ENCODE peak calls at places on chromosomes 16 and 17, in nine cellular contexts. S is thoracic aorta; F is effector memory CD4-positive, alpha-beta T cell; U is ascending aorta; J is Peyer's patch; X is gastrocnemius medialis; P is endodermal cell; W is astrocyte; A is ovary. N is an unnamed sample.
A peak's percentile ranks its signal among the peaks of the same experiment; 100 is the strongest.

GRCh38 chr16:84117482-84117843 is 721 bp upstream of the MBTPS1 start:
- DNase-seq in W (peak; percentile 16), X (no peak), J (no peak), F (no peak), P (peak; percentile 74), S (no peak), A (no peak), U (no peak), N (peak; percentile 16)

GRCh38 chr16:1545044-1545736 is 11.7 kb downstream of the TMEM204 start:
- DNase-seq in J (no peak), W (no peak), U (no peak), A (no peak), X (peak; percentile 73), F (no peak), P (no peak), S (no peak), N (peak; percentile 60)

GRCh38 chr16:89264800-89265550 is 47.5 kb downstream of the ZNF778 start:
- DNase-seq in P (no peak), X (no peak), F (no peak), U (no peak), J (no peak), S (no peak), A (no peak), W (no peak), N (no peak)

GRCh38 chr17:31541559-31541958 is 150.1 kb downstream of the RAB11FIP4 start:
- DNase-seq in U (no peak), S (no peak), A (no peak), P (peak; percentile 79), X (no peak), F (no peak), J (no peak), W (no peak), N (no peak)

GRCh38 chr17:80796430-80796861 is 195.2 kb upstream of the CHMP6 start:
- DNase-seq in X (peak; percentile 10), A (no peak), P (peak; percentile 39), W (no peak), S (no peak), U (no peak), F (no peak), J (no peak), N (no peak)

GRCh38 chr17:82400830-82401229 is 17.3 kb upstream of the HEXD start:
- DNase-seq in U (no peak), F (peak; percentile 19), J (peak; percentile 84), P (no peak), S (no peak), W (no peak), A (no peak), X (no peak), N (peak; percentile 64)

GRCh38 chr16:88627531-88628411 is 10.6 kb upstream of the IL17C start:
- DNase-seq in A (no peak), S (no peak), J (no peak), F (no peak), W (no peak), X (no peak), P (no peak), U (no peak), N (no peak)

GRCh38 chr17:4856937-4857314 is 23.8 kb downstream of the MINK1 start:
- DNase-seq in A (no peak), F (no peak), X (no peak), P (no peak), J (no peak), U (no peak), W (no peak), S (no peak), N (no peak)

GRCh38 chr17:28468781-28469180 is 4.7 kb upstream of the SLC13A2 start:
- DNase-seq in W (no peak), S (no peak), A (no peak), U (no peak), P (no peak), X (no peak), J (no peak), F (no peak), N (no peak)

GRCh38 chr17:77872199-77872598 is 86.3 kb upstream of the TNRC6C start:
- DNase-seq in F (no peak), J (no peak), U (no peak), X (no peak), A (no peak), S (no peak), P (no peak), W (no peak), N (no peak)

GRCh38 chr16:84665843-84666242 is 17.5 kb downstream of the KLHL36 start:
- DNase-seq in A (no peak), X (no peak), S (no peak), W (no peak), U (no peak), J (no peak), P (no peak), F (no peak), N (no peak)

GRCh38 chr17:73902416-73903181 is 258.4 kb upstream of the SDK2 start:
- DNase-seq in W (no peak), U (no peak), X (no peak), S (no peak), J (no peak), F (no peak), A (no peak), P (peak; percentile 77), N (no peak)

DNA sequence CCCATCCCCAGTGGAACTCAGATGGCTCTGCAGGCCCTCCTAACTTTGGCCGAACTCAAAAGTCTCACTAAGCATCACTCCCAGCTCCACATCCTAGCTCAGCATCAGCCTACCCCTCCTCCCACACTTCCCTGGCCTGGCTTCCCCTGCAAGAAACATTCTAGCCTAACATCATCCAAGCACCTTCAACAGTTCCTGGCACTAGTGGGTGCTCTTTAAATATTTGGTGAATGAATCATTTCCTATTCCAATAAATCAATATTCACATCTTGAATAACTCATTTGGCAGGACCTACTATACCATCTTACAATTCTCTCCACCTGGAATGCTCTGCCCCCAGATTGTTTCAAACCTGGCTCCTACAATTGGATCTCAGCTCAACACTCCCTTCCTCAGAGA is 11.0 kb upstream of the BBS2 start:
- DNase-seq in X (no peak), W (peak; percentile 32), U (no peak), F (no peak), J (no peak), S (no peak), P (no peak), A (no peak), N (no peak)
- H3K36me3 ChIP-seq in X (no peaks in the 10 kb centered on the region), W (no peaks in the 10 kb centered on the region), U (no peaks in the 10 kb centered on the region), F (no peaks in the 10 kb centered on the region), J (no peaks in the 10 kb centered on the region), S (no peaks in the 10 kb centered on the region), P (no peaks in the 10 kb centered on the region), A (no peaks in the 10 kb centered on the region), N (no peaks in the 10 kb centered on the region)

GRCh38 chr16:53285236-53285635 is 149.0 kb upstream of the RBL2 start:
- DNase-seq in X (no peak), W (no peak), S (no peak), A (no peak), U (no peak), P (no peak), F (no peak), J (no peak), N (no peak)

GRCh38 chr16:53291757-53292392 is 142.4 kb upstream of the RBL2 start:
- DNase-seq in U (no peak), W (no peak), J (no peak), S (no peak), P (no peak), F (no peak), X (no peak), A (no peak), N (no peak)

DNA sequence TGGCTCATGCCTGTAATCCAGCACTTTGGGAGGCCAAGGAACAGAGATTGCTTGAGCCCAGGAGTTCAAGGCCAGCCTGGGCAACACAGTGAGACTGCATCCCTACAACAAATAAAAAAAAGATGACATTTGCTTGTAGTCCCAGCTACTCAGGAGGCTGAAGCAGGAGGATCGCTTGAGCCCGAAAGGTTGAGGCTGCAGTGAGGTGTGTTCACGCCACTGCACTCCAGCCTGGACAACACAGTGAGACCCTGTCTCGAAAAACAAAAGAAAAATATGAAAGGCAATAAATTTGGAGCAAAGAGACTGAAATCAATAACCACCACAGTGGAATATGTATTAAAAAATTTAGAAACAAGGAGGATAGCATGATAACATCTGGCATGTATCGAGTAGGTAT is 143.8 kb upstream of the RBL2 start:
- DNase-seq in A (no peak), W (no peak), F (no peak), U (no peak), X (no peak), J (no peak), P (no peak), S (no peak), N (no peak)
- H3K36me3 ChIP-seq in A (no peaks in the 10 kb centered on the region), W (peaks cover 63% of the 10 kb centered on the region), F (peaks cover 28% of the 10 kb centered on the region), U (peaks cover 73% of the 10 kb centered on the region), X (peaks cover 6% of the 10 kb centered on the region), J (peaks cover 92% of the 10 kb centered on the region), P (peaks cover 96% of the 10 kb centered on the region), S (peaks cover 61% of the 10 kb centered on the region), N (peaks cover 99% of the 10 kb centered on the region)

GRCh38 chr17:40025559-40025958 is 10.3 kb downstream of the CSF3 start:
- DNase-seq in X (no peak), J (no peak), W (no peak), A (no peak), F (no peak), P (no peak), U (no peak), S (no peak), N (no peak)

GRCh38 chr17:40026816-40027613 is 11.8 kb downstream of the CSF3 start:
- DNase-seq in A (peak; percentile 84), S (peak; percentile 45), F (peak; percentile 55), X (peak; percentile 81), J (peak; percentile 93), W (peak; percentile 40), P (peak; percentile 97), U (peak; percentile 86), N (peak; percentile 83)

GRCh38 chr17:40027614-40028012 is 12.4 kb downstream of the CSF3 start:
- DNase-seq in A (no peak), P (no peak), W (no peak), U (no peak), J (no peak), X (no peak), S (no peak), F (no peak), N (no peak)

GRCh38 chr17:40025991-40026815 is 11.0 kb downstream of the CSF3 start:
- DNase-seq in U (no peak), X (no peak), A (no peak), J (peak; percentile 65), P (no peak), F (no peak), S (no peak), W (peak; percentile 60), N (no peak)

GRCh38 chr17:40028595-40028994 is 13.4 kb downstream of the CSF3 start:
- DNase-seq in A (no peak), S (no peak), U (no peak), F (no peak), W (no peak), J (no peak), X (no peak), P (peak; percentile 39), N (no peak)
- H3K36me3 ChIP-seq in A (no peaks in the 10 kb centered on the region), S (peaks cover 44% of the 10 kb centered on the region), U (peaks cover 73% of the 10 kb centered on the region), F (peaks cover 57% of the 10 kb centered on the region), W (peaks cover 20% of the 10 kb centered on the region), J (peaks cover 79% of the 10 kb centered on the region), X (no peaks in the 10 kb centered on the region), P (peaks cover 60% of the 10 kb centered on the region), N (no peaks in the 10 kb centered on the region)

DNA sequence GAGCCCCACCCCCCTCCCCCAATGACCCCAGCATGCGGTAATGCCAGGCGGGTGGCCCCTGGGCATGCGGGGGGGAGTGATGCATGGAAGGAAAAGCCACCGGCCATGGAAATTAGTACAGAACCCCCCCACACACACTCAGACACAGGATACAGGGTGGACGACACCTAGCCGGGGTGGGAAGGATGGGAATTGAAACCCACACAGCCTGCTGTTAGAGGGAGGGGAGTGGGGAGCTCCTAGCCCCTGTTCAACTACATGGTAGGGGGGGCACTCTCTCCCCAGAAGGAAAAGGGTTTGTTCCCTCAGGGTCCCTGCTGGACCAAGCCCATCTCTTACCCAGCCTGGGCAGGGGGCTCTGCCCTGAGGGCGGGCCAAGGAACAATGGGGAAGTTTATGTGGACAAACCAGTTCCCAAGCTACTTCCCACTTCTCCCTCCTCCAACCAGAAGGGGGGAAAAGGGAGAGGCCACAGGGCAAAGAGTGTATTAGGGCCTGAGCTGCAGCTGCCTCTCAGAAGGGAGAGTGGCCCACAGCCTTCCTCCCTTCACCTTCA is 5.2 kb downstream of the TMUB2 start:
- DNase-seq in S (no peak), W (no peak), X (no peak), A (no peak), F (no peak), J (no peak), U (no peak), P (peak; percentile 85), N (no peak)
- H3K36me3 ChIP-seq in S (peaks cover 44% of the 10 kb centered on the region), W (peaks cover 26% of the 10 kb centered on the region), X (no peaks in the 10 kb centered on the region), A (no peaks in the 10 kb centered on the region), F (peaks cover 62% of the 10 kb centered on the region), J (peaks cover 66% of the 10 kb centered on the region), U (peaks cover 66% of the 10 kb centered on the region), P (peaks cover 61% of the 10 kb centered on the region), N (no peaks in the 10 kb centered on the region)